ENCODE peak calls at places on chromosome 7, in five cellular contexts. A, B, K, O and Q are unnamed samples.
A peak's percentile ranks its signal among the peaks of the same experiment; 100 is the strongest.

GRCh38 chr7:105654994-105655900 is 74.0 kb upstream of the EFCAB10 start:
- DNase-seq in A (peak; percentile 55), B (peak; percentile 68), K (no peak), O (peak; percentile 76), Q (no peak)

GRCh38 chr7:45622058-45622457 is 47.9 kb downstream of the ADCY1 start:
- DNase-seq in A (no peak), B (no peak), K (no peak), O (no peak), Q (peak; percentile 64)

GRCh38 chr7:11529382-11529781 is 302.6 kb downstream of the THSD7A start:
- DNase-seq in A (no peak), B (no peak), K (no peak), O (no peak), Q (no peak)

GRCh38 chr7:140982508-140982907 is 32.2 kb downstream of the MRPS33 start:
- DNase-seq in A (no peak), B (no peak), K (no peak), O (no peak), Q (no peak)

GRCh38 chr7:157840913-157841756 is 504.3 kb downstream of the DNAJB6 start:
- DNase-seq in A (no peak), B (no peak), K (peak; percentile 43), O (no peak), Q (no peak)

GRCh38 chr7:36037121-36037662 is 115.9 kb upstream of the EEPD1 start:
- DNase-seq in A (peak; percentile 81), B (peak; percentile 77), K (peak; percentile 9), O (peak; percentile 62), Q (no peak)

GRCh38 chr7:103597606-103598005 is 151.6 kb upstream of the SLC26A5 start:
- DNase-seq in A (no peak), B (no peak), K (no peak), O (no peak), Q (no peak)

GRCh38 chr7:94710256-94710655 is 54.3 kb upstream of the SGCE start:
- DNase-seq in A (no peak), B (no peak), K (no peak), O (no peak), Q (no peak)

GRCh38 chr7:155394413-155394812 is 63.5 kb upstream of the EN2 start:
- DNase-seq in A (no peak), B (no peak), K (no peak), O (no peak), Q (no peak)

GRCh38 chr7:92837214-92837749 is 909 bp upstream of the CDK6 start:
- DNase-seq in A (no peak), B (no peak), K (no peak), O (no peak), Q (no peak)

GRCh38 chr7:134593530-134594392 is 44.9 kb downstream of the AKR1B15 start:
- DNase-seq in A (peak; percentile 73), B (peak; percentile 81), K (no peak), O (peak; percentile 15), Q (no peak)

GRCh38 chr7:151897201-151897711 is 20.3 kb upstream of the PRKAG2 start:
- DNase-seq in A (peak; percentile 47), B (peak; percentile 43), K (no peak), O (no peak), Q (no peak)

GRCh38 chr7:98221611-98222532 is 10.6 kb downstream of the BHLHA15 start:
- DNase-seq in A (no peak), B (no peak), K (no peak), O (no peak), Q (no peak)

GRCh38 chr7:85237721-85238120 is 50.9 kb upstream of the SEMA3D start:
- DNase-seq in A (no peak), B (no peak), K (no peak), O (no peak), Q (no peak)

GRCh38 chr7:66145404-66145843 is 30.8 kb downstream of the CRCP start:
- DNase-seq in A (no peak), B (peak; percentile 36), K (no peak), O (peak; percentile 76), Q (no peak)

GRCh38 chr7:146764458-146764857 is 647.9 kb downstream of the CNTNAP2 start:
- DNase-seq in A (no peak), B (no peak), K (no peak), O (no peak), Q (no peak)

GRCh38 chr7:92834661-92835139 is 1.7 kb downstream of the CDK6 start:
- DNase-seq in A (peak; percentile 38), B (peak; percentile 41), K (peak; percentile 25), O (peak; percentile 24), Q (no peak)

GRCh38 chr7:48748081-48748833 is 176.1 kb upstream of the CDC14C start:
- DNase-seq in A (no peak), B (no peak), K (no peak), O (no peak), Q (no peak)

GRCh38 chr7:101164071-101164840 is 1.1 kb downstream of the VGF start:
- DNase-seq in A (peak; percentile 35), B (peak; percentile 34), K (peak; percentile 49), O (peak; percentile 46), Q (peak; percentile 89)

GRCh38 chr7:562789-563628 is 43.4 kb upstream of the PDGFA start:
- DNase-seq in A (no peak), B (no peak), K (no peak), O (no peak), Q (no peak)

GRCh38 chr7:2927592-2927991 is 83.5 kb upstream of the GNA12 start:
- DNase-seq in A (no peak), B (no peak), K (no peak), O (no peak), Q (peak; percentile 82)

GRCh38 chr7:11533229-11533820 is 298.7 kb downstream of the THSD7A start:
- DNase-seq in A (no peak), B (no peak), K (no peak), O (no peak), Q (no peak)

GRCh38 chr7:139560678-139561077 is 37.2 kb downstream of the CLEC2L start:
- DNase-seq in A (no peak), B (no peak), K (no peak), O (peak; percentile 85), Q (no peak)

GRCh38 chr7:126700807-126701604 is 551.7 kb downstream of the GRM8 start:
- DNase-seq in A (no peak), B (no peak), K (peak; percentile 37), O (peak; percentile 93), Q (peak; percentile 86)

GRCh38 chr7:14734839-14735321 is 167.7 kb downstream of the DGKB start:
- DNase-seq in A (peak; percentile 15), B (no peak), K (peak; percentile 1), O (peak; percentile 23), Q (no peak)

GRCh38 chr7:1920886-1921285 is 250.8 kb downstream of the ELFN1 start:
- DNase-seq in A (no peak), B (no peak), K (no peak), O (no peak), Q (no peak)

GRCh38 chr7:20107582-20107981 is 109.6 kb downstream of the MACC1 start:
- DNase-seq in A (no peak), B (no peak), K (no peak), O (no peak), Q (no peak)

GRCh38 chr7:84524714-84525694 is 330.4 kb upstream of the SEMA3A start:
- DNase-seq in A (no peak), B (no peak), K (no peak), O (no peak), Q (no peak)

GRCh38 chr7:158507917-158508316 is 79.7 kb downstream of the PTPRN2 start:
- DNase-seq in A (no peak), B (no peak), K (no peak), O (no peak), Q (no peak)

GRCh38 chr7:39954694-39955093 is 4.6 kb downstream of the CDK13 start:
- DNase-seq in A (no peak), B (no peak), K (no peak), O (no peak), Q (no peak)

DNA sequence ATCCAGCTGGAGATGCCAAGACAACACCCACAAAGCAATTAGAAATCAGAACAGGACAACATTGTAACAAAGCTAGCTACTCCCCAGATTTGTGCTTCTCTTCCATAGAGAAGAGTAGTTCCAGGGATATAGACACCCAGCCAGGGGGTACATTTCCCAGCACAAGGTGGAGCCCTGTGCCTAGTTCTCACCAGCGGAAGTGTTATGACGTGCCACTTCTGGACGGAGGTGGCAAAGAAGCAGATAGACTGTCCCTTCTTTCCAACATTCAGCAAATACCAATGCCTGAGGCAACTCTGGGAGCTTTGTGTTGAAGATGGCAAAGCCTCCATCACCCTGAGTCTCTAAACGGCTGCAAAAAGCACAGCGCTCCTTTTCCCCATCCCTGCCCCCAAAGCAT is 23.4 kb upstream of the GSAP start:
- DNase-seq in A (peak; percentile 23), B (peak; percentile 49), K (no peak), O (peak; percentile 17), Q (peak; percentile 48)
- TF ChIP-seq CTCF in A (peak; percentile 23), B (peak; percentile 21), K (no peak), O (peak; percentile 25), Q (peak; percentile 56)

DNA sequence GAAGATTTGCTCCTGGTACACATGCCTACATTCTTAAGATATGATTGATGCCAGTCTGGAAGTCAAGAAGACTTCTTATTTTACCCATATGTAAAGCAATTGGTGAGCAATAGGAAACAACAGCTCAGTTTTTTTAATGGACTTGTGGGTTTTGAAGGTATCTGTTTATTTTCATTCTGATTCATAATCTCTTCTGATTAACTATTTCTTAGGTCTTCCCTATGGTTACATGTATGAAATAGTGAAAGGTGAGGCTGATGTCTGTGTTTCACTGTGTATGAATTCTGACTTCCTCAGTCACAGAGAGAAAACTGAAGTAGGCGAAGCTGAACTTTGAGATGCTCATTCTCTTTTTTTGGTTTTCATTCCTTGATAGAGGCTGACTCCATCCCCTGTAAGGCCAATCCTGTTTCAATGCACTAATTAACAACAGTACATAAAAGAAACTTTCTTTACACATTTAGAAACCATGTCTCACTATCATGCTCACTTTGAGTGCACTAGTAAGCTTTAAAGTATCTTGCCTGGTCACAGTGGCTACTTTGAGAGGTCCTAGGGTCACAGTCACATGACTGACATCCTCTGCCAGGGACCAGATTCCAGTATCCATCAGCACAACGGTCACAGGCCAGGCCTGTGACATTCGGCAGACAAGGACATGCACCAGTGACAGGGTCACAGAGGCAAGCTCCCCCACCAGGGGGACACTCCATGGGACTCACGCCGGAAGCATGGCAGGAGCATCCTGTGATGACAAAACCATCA is 59.5 kb upstream of the LAMB1 start:
- DNase-seq in A (no peak), B (no peak), K (no peak), O (peak; percentile 14), Q (no peak)
- TF ChIP-seq CTCF in A (no peak), B (no peak), K (no peak), O (no peak), Q (no peak)

DNA sequence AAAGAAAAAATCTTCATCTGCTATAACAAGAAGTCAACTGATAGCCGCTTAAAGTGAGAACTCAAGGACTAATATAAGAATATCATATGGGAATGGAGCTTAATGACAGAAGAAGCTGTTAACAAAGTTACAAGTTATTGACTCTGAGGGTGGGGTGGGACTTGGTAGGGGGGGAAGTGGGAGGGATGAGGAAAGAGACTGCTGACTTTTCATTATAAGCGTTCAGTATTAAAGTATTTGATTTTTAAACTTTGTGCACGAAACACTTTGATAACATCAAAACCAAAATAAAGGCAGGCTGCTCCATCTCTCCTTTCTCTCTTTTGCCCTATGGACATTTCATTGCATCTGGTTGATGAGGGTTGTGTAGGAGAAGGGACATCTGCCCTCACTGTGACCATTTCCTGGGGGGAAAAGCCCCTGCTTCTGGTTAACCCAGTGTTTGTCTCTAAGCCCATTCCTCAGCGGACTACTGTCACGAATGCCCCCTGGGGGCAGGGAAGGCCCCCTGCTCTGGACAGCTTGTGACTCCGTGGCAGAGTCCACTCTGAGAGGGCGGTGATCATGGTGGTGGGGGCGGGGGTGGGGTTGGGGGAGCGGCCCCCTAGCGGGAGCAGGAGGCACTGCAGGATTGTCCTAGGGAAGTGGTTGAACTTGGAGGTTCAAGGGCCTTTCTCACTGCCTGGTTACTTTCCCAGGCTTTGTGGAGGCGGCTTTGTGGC is 17.4 kb downstream of the SLC13A4 start:
- DNase-seq in A (no peak), B (no peak), K (peak; percentile 6), O (no peak), Q (no peak)
- TF ChIP-seq CTCF in A (no peak), B (no peak), K (peak; percentile 71), O (peak; percentile 52), Q (peak; percentile 64)

GRCh38 chr7:112079671-112080070 is 126.5 kb downstream of the DOCK4 start:
- DNase-seq in A (no peak), B (no peak), K (no peak), O (no peak), Q (no peak)
- TF ChIP-seq CTCF in A (no peak), B (no peak), K (no peak), O (peak; percentile 13), Q (peak; percentile 37)